ENCODE peak calls at places on chromosome 7, in five cellular contexts. V, S, T, G and F are unnamed samples.

GRCh38 chr7:50371551-50372021 is 67.1 kb downstream of the IKZF1 start:
- DNase-seq in V (no peak), S (no peak), T (no peak), G (no peak), F (no peak)

GRCh38 chr7:133572087-133572486 is 319.2 kb downstream of the EXOC4 start:
- DNase-seq in V (no peak), S (no peak), T (no peak), G (no peak), F (no peak)

GRCh38 chr7:134444961-134445315 is 14.0 kb downstream of the AKR1B1 start:
- DNase-seq in V (no peak), S (no peak), T (no peak), G (no peak), F (no peak)

GRCh38 chr7:143382791-143383641 is 1.9 kb downstream of the ZYX start:
- DNase-seq in V (no peak), S (no peak), T (no peak), G (no peak), F (no peak)

GRCh38 chr7:650339-651031 is 76.0 kb upstream of the DNAAF5 start:
- DNase-seq in V (no peak), S (no peak), T (no peak), G (no peak), F (no peak)

GRCh38 chr7:98303906-98304305 is 22.4 kb downstream of the BRI3 start:
- DNase-seq in V (no peak), S (no peak), T (no peak), G (no peak), F (no peak)

GRCh38 chr7:146116452-146117219 is at the start of gene CNTNAP2:
- DNase-seq in V (no peak), S (peak), T (no peak), G (peak), F (peak)

GRCh38 chr7:132580717-132581285 is 4.5 kb upstream of the PLXNA4 start:
- DNase-seq in V (peak), S (no peak), T (peak), G (peak), F (peak)

GRCh38 chr7:129390314-129390713 is 43.9 kb upstream of the STRIP2 start:
- DNase-seq in V (no peak), S (no peak), T (no peak), G (no peak), F (no peak)

GRCh38 chr7:149772236-149772820 is 1.1 kb downstream of the ZNF467 start:
- DNase-seq in V (no peak), S (no peak), T (no peak), G (no peak), F (peak)

GRCh38 chr7:18828333-18829100 is 288.9 kb downstream of the TWIST1 start:
- DNase-seq in V (no peak), S (no peak), T (no peak), G (no peak), F (no peak)

GRCh38 chr7:100884741-100885439 is 4.6 kb downstream of the UFSP1 start:
- DNase-seq in V (no peak), S (no peak), T (no peak), G (no peak), F (no peak)

GRCh38 chr7:112414855-112415490 is 35.3 kb upstream of the IFRD1 start:
- DNase-seq in V (no peak), S (no peak), T (peak), G (no peak), F (peak)

GRCh38 chr7:137916564-137916963 is 69.8 kb upstream of the DGKI start:
- DNase-seq in V (no peak), S (no peak), T (no peak), G (no peak), F (no peak)

GRCh38 chr7:99618726-99619125 is 2.0 kb downstream of the ZSCAN25 start:
- DNase-seq in V (no peak), S (no peak), T (no peak), G (no peak), F (no peak)

GRCh38 chr7:121500659-121501058 is 104.6 kb upstream of the FAM3C start:
- DNase-seq in V (no peak), S (no peak), T (no peak), G (no peak), F (no peak)

GRCh38 chr7:110142939-110143526 is 947.9 kb upstream of the LRRN3 start:
- DNase-seq in V (no peak), S (no peak), T (no peak), G (no peak), F (no peak)

GRCh38 chr7:31175672-31176071 is 123.6 kb downstream of the ADCYAP1R1 start:
- DNase-seq in V (no peak), S (no peak), T (peak), G (no peak), F (peak)

GRCh38 chr7:43220250-43220649 is 107.8 kb downstream of the HECW1 start:
- DNase-seq in V (no peak), S (no peak), T (no peak), G (no peak), F (no peak)

GRCh38 chr7:90580051-90580450 is 16.1 kb upstream of the CDK14 start:
- DNase-seq in V (no peak), S (no peak), T (no peak), G (no peak), F (no peak)

GRCh38 chr7:19749658-19750057 is 23.8 kb downstream of the TMEM196 start:
- DNase-seq in V (no peak), S (no peak), T (no peak), G (no peak), F (no peak)

GRCh38 chr7:4269746-4270145 is 412.3 kb upstream of the FOXK1 start:
- DNase-seq in V (no peak), S (no peak), T (no peak), G (no peak), F (no peak)

GRCh38 chr7:43205171-43205795 is 92.8 kb downstream of the HECW1 start:
- DNase-seq in V (no peak), S (no peak), T (no peak), G (no peak), F (no peak)

GRCh38 chr7:24372973-24373372 is 89.0 kb downstream of the NPY start:
- DNase-seq in V (no peak), S (no peak), T (no peak), G (no peak), F (no peak)

GRCh38 chr7:135659159-135659837 is 3.0 kb upstream of the STMP1 start:
- DNase-seq in V (no peak), S (no peak), T (no peak), G (no peak), F (no peak)

GRCh38 chr7:123682690-123683089 is 27.0 kb downstream of the LMOD2 start:
- DNase-seq in V (no peak), S (no peak), T (peak), G (peak), F (peak)

GRCh38 chr7:29987821-29988317 is 1.7 kb downstream of the SCRN1 start:
- DNase-seq in V (no peak), S (no peak), T (peak), G (no peak), F (peak)

GRCh38 chr7:149670288-149670687 is 103.1 kb downstream of the ZNF467 start:
- DNase-seq in V (no peak), S (no peak), T (no peak), G (no peak), F (no peak)

GRCh38 chr7:117193564-117193963 is 129.3 kb downstream of the WNT2 start:
- DNase-seq in V (no peak), S (no peak), T (no peak), G (no peak), F (no peak)

GRCh38 chr7:121960678-121961461 is 87.9 kb downstream of the PTPRZ1 start:
- DNase-seq in V (no peak), S (peak), T (no peak), G (no peak), F (no peak)

GRCh38 chr7:113828581-113828980 is 90.2 kb downstream of the PPP1R3A start:
- DNase-seq in V (no peak), S (no peak), T (no peak), G (no peak), F (no peak)

GRCh38 chr7:5139998-5140397 is 50.0 kb upstream of the WIPI2 start:
- DNase-seq in V (peak), S (no peak), T (peak), G (peak), F (no peak)

GRCh38 chr7:15168489-15168888 is 265.9 kb upstream of the DGKB start:
- DNase-seq in V (no peak), S (no peak), T (no peak), G (no peak), F (no peak)

GRCh38 chr7:128826916-128827247 is 3.3 kb upstream of the FLNC start:
- DNase-seq in V (no peak), S (no peak), T (no peak), G (no peak), F (no peak)

GRCh38 chr7:28672397-28672797 is 260.1 kb downstream of the CREB5 start:
- DNase-seq in V (no peak), S (no peak), T (no peak), G (peak), F (no peak)

GRCh38 chr7:117312593-117312992 is 10.3 kb downstream of the WNT2 start:
- DNase-seq in V (no peak), S (no peak), T (no peak), G (no peak), F (no peak)

GRCh38 chr7:76296743-76297740 is 5.4 kb upstream of the HSPB1 start:
- DNase-seq in V (no peak), S (no peak), T (peak), G (no peak), F (no peak)
- TF ChIP-seq SUZ12 in V (no peak), S (no peak), T (no peak), G (no peak), F (no peak)

GRCh38 chr7:8282162-8282561 is 20.2 kb upstream of the ICA1 start:
- DNase-seq in V (no peak), S (no peak), T (no peak), G (no peak), F (no peak)
- TF ChIP-seq SUZ12 in V (no peak), S (no peak), T (no peak), G (no peak), F (no peak)

GRCh38 chr7:81842361-81842760 is 72.5 kb upstream of the HGF start:
- DNase-seq in V (no peak), S (no peak), T (no peak), G (no peak), F (no peak)

GRCh38 chr7:81851413-81851812 is 81.6 kb upstream of the HGF start:
- DNase-seq in V (no peak), S (no peak), T (no peak), G (no peak), F (no peak)

GRCh38 chr7:81845628-81846259 is 75.9 kb upstream of the HGF start:
- DNase-seq in V (peak), S (no peak), T (no peak), G (no peak), F (peak)

GRCh38 chr7:81846398-81846797 is 76.6 kb upstream of the HGF start:
- DNase-seq in V (peak), S (no peak), T (no peak), G (no peak), F (no peak)
- TF ChIP-seq SUZ12 in V (no peak), S (no peak), T (no peak), G (no peak), F (no peak)

GRCh38 chr7:1672851-1673486 is 2.9 kb downstream of the ELFN1 start:
- DNase-seq in V (no peak), S (no peak), T (no peak), G (no peak), F (no peak)
- TF ChIP-seq SUZ12 in V (no peak), S (no peak), T (no peak), G (no peak), F (no peak)

GRCh38 chr7:73635428-73636200 is 11.3 kb upstream of the MLXIPL start:
- DNase-seq in V (no peak), S (no peak), T (no peak), G (no peak), F (no peak)
- TF ChIP-seq SUZ12 in V (no peak), S (no peak), T (no peak), G (no peak), F (no peak)